ENCODE peak calls at places on chromosomes 1 and 21, in seven cellular contexts. One of them, this sample, is unnamed.
A peak's percentile ranks its signal among the peaks of the same experiment; 100 is the strongest.

GRCh38 chr1:228804640-228805413 is 69.5 kb downstream of the RHOU start:
- DNase-seq in uterus: peak; percentile 46
- DNase-seq in transverse colon: no peak
- DNase-seq in body of pancreas: no peak
- DNase-seq in ovary: no peak
- DNase-seq in stomach: peak; percentile 34
- DNase-seq in NB4: no peak
- DNase-seq in this sample: no peak

GRCh38 chr1:162056043-162056442 is 13.4 kb upstream of the NOS1AP start:
- DNase-seq in uterus: peak; percentile 37
- DNase-seq in transverse colon: peak; percentile 72
- DNase-seq in body of pancreas: peak; percentile 65
- DNase-seq in ovary: peak; percentile 26
- DNase-seq in stomach: peak; percentile 70
- DNase-seq in NB4: peak; percentile 67
- DNase-seq in this sample: peak; percentile 17

GRCh38 chr1:43978551-43979260 is at the start of gene B4GALT2:
- DNase-seq in uterus: peak; percentile 53
- DNase-seq in transverse colon: peak; percentile 62
- DNase-seq in body of pancreas: peak; percentile 41
- DNase-seq in ovary: peak; percentile 62
- DNase-seq in stomach: peak; percentile 43
- DNase-seq in NB4: peak; percentile 54
- DNase-seq in this sample: no peak

GRCh38 chr1:60149254-60149653 is 75.7 kb upstream of the C1orf87 start:
- DNase-seq in uterus: no peak
- DNase-seq in transverse colon: peak; percentile 57
- DNase-seq in body of pancreas: peak; percentile 56
- DNase-seq in ovary: no peak
- DNase-seq in stomach: peak; percentile 71
- DNase-seq in NB4: no peak
- DNase-seq in this sample: peak; percentile 48

GRCh38 chr1:230834292-230834691 is 34.0 kb downstream of the C1orf198 start:
- DNase-seq in uterus: no peak
- DNase-seq in transverse colon: no peak
- DNase-seq in body of pancreas: no peak
- DNase-seq in ovary: no peak
- DNase-seq in stomach: no peak
- DNase-seq in NB4: no peak
- DNase-seq in this sample: no peak

GRCh38 chr1:65245290-65245689 is 64.1 kb upstream of the DNAJC6 start:
- DNase-seq in uterus: no peak
- DNase-seq in transverse colon: no peak
- DNase-seq in body of pancreas: no peak
- DNase-seq in ovary: no peak
- DNase-seq in stomach: no peak
- DNase-seq in NB4: no peak
- DNase-seq in this sample: no peak

GRCh38 chr21:41168391-41169257 is 664 bp downstream of the BACE2 start:
- DNase-seq in uterus: peak; percentile 60
- DNase-seq in transverse colon: peak; percentile 63
- DNase-seq in body of pancreas: peak; percentile 66
- DNase-seq in ovary: peak; percentile 60
- DNase-seq in stomach: peak; percentile 56
- DNase-seq in NB4: no peak
- DNase-seq in this sample: peak; percentile 29

GRCh38 chr1:230268371-230269170 is 157.6 kb downstream of the PGBD5 start:
- DNase-seq in uterus: peak; percentile 14
- DNase-seq in transverse colon: peak; percentile 73
- DNase-seq in body of pancreas: peak; percentile 66
- DNase-seq in ovary: no peak
- DNase-seq in stomach: no peak
- DNase-seq in NB4: peak; percentile 43
- DNase-seq in this sample: no peak

GRCh38 chr1:172969611-172970010 is 81.1 kb downstream of the TNFSF18 start:
- DNase-seq in uterus: no peak
- DNase-seq in transverse colon: no peak
- DNase-seq in body of pancreas: no peak
- DNase-seq in ovary: no peak
- DNase-seq in stomach: no peak
- DNase-seq in NB4: no peak
- DNase-seq in this sample: no peak

GRCh38 chr1:234609528-234610042 is 393 bp downstream of the IRF2BP2 start:
- DNase-seq in uterus: no peak
- DNase-seq in transverse colon: no peak
- DNase-seq in body of pancreas: no peak
- DNase-seq in ovary: no peak
- DNase-seq in stomach: no peak
- DNase-seq in NB4: no peak
- DNase-seq in this sample: no peak

GRCh38 chr1:3614755-3615742 is 3.7 kb upstream of the MEGF6 start:
- DNase-seq in uterus: no peak
- DNase-seq in transverse colon: no peak
- DNase-seq in body of pancreas: no peak
- DNase-seq in ovary: no peak
- DNase-seq in stomach: peak; percentile 30
- DNase-seq in NB4: no peak
- DNase-seq in this sample: no peak

GRCh38 chr1:206737729-206738222 is 32.8 kb upstream of the IL19 start:
- DNase-seq in uterus: no peak
- DNase-seq in transverse colon: no peak
- DNase-seq in body of pancreas: no peak
- DNase-seq in ovary: no peak
- DNase-seq in stomach: no peak
- DNase-seq in NB4: no peak
- DNase-seq in this sample: no peak

GRCh38 chr1:206736878-206737728 is 33.5 kb upstream of the IL19 start:
- DNase-seq in uterus: no peak
- DNase-seq in transverse colon: peak; percentile 25
- DNase-seq in body of pancreas: no peak
- DNase-seq in ovary: no peak
- DNase-seq in stomach: no peak
- DNase-seq in NB4: no peak
- DNase-seq in this sample: no peak

GRCh38 chr1:206741142-206741701 is 29.4 kb upstream of the IL19 start:
- DNase-seq in uterus: no peak
- DNase-seq in transverse colon: no peak
- DNase-seq in body of pancreas: no peak
- DNase-seq in ovary: no peak
- DNase-seq in stomach: no peak
- DNase-seq in NB4: no peak
- DNase-seq in this sample: no peak

GRCh38 chr1:206738370-206739366 is 31.9 kb upstream of the IL19 start:
- DNase-seq in uterus: no peak
- DNase-seq in transverse colon: no peak
- DNase-seq in body of pancreas: no peak
- DNase-seq in ovary: no peak
- DNase-seq in stomach: peak; percentile 44
- DNase-seq in NB4: peak; percentile 52
- DNase-seq in this sample: no peak

DNA sequence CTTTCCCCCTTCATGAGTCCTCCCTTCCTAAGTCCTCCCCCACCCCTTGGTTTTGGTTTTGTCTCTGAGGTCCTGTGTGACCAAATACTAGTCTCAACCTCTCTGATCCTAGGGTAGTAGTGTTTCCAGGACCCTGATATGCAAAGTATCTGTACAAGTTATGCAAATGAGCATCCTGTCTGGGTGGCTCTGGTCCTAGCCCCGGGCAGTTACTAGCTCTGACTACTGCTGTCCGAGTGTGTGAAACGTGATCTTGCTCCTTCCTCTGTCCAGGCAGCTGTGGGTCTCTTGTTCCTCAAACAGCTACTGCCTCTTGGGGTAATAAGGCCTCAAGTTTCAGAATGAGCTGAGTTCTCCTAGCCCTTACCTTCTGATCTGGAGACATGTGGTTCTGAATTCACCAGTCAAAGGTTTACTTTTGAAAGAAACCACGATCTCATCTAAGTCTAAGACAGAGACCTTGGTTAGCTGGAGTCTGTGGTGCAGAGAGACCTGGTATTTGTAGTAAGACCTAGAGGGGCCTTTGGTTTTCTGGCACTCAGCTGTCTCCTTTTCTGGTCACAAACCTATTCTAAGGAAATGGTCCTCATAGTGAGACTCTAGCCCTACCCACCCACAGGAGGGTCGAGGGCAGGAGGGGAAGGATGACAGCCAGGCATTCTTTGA is 31.0 kb upstream of the IL19 start:
- DNase-seq in uterus: no peak
- DNase-seq in transverse colon: peak; percentile 43
- DNase-seq in body of pancreas: no peak
- DNase-seq in ovary: no peak
- DNase-seq in stomach: no peak
- DNase-seq in NB4: peak; percentile 48
- DNase-seq in this sample: no peak
- TF ChIP-seq POLR2A in uterus: no peak
- TF ChIP-seq POLR2A in transverse colon: no peak
- TF ChIP-seq POLR2A in body of pancreas: no peak
- TF ChIP-seq POLR2A in ovary: no peak
- TF ChIP-seq POLR2A in stomach: no peak
- TF ChIP-seq POLR2A in NB4: no peak
- TF ChIP-seq POLR2A in this sample: no peak

DNA sequence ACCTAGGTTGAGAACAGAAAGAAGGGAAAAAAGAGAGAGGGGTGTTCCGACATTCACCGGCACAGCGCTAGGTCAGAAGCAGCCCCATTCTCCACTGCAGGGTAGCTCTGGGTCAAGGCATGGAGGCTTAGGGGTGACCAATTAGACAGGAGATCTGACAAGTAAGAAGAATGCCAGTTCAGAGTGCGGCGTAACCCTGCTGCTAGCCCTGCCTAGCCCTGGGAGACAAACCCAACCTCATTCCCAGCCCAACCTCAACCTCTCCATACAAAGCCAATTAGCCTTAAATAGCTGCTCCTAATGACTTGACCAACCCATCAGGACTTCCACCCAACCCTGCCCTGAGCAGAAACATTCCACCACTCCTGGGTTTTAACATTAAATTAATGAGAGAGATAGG is 3.4 kb downstream of the PRELP start:
- DNase-seq in uterus: no peak
- DNase-seq in transverse colon: no peak
- DNase-seq in body of pancreas: no peak
- DNase-seq in ovary: no peak
- DNase-seq in stomach: no peak
- DNase-seq in NB4: no peak
- DNase-seq in this sample: no peak
- H3K4me3 ChIP-seq in uterus: peak overlapping the region; percentile 64
- H3K4me3 ChIP-seq in transverse colon: peak overlapping the region; percentile 36
- H3K4me3 ChIP-seq in body of pancreas: no peak overlapping the region
- H3K4me3 ChIP-seq in ovary: peak overlapping the region; percentile 62
- H3K4me3 ChIP-seq in stomach: no peak overlapping the region
- H3K4me3 ChIP-seq in NB4: no peak overlapping the region
- H3K4me3 ChIP-seq in this sample: peak overlapping the region; percentile 17

GRCh38 chr21:39105836-39106235 is 77.4 kb downstream of the PSMG1 start:
- DNase-seq in uterus: no peak
- DNase-seq in transverse colon: no peak
- DNase-seq in body of pancreas: no peak
- DNase-seq in ovary: no peak
- DNase-seq in stomach: no peak
- DNase-seq in NB4: no peak
- DNase-seq in this sample: no peak
- TF ChIP-seq CTCF in uterus: no peak
- TF ChIP-seq CTCF in transverse colon: no peak
- TF ChIP-seq CTCF in body of pancreas: no peak
- TF ChIP-seq CTCF in ovary: no peak
- TF ChIP-seq CTCF in stomach: no peak
- TF ChIP-seq CTCF in NB4: no peak
- TF ChIP-seq CTCF in this sample: no peak

GRCh38 chr1:10474613-10475507 is at the start of gene PEX14:
- DNase-seq in uterus: peak; percentile 80
- DNase-seq in transverse colon: peak; percentile 91
- DNase-seq in body of pancreas: peak; percentile 86
- DNase-seq in ovary: peak; percentile 79
- DNase-seq in stomach: peak; percentile 87
- DNase-seq in NB4: peak; percentile 93
- DNase-seq in this sample: peak; percentile 72
- TF ChIP-seq POLR2A in uterus: no peak
- TF ChIP-seq POLR2A in transverse colon: peak; percentile 38
- TF ChIP-seq POLR2A in body of pancreas: no peak
- TF ChIP-seq POLR2A in ovary: peak; percentile 40
- TF ChIP-seq POLR2A in stomach: no peak
- TF ChIP-seq POLR2A in NB4: peak; percentile 60
- TF ChIP-seq POLR2A in this sample: peak; percentile 28

DNA sequence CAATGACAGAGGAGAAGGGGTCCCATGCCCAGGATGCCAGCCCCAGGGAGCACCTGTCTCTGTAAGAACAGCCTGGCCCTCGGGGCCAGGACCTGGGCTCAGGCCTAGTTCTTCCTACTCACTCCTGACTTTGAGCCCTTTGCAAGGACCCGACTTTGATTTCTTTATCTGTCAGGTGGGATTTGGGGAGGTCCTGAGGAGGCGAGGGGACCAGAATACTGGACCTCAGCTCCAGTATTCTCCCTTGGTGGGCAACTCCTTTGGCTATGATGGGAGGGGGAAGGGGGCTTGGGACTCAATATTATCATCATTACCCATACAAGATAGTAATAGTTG is 18.1 kb downstream of the KCNQ4 start:
- DNase-seq in uterus: no peak
- DNase-seq in transverse colon: no peak
- DNase-seq in body of pancreas: no peak
- DNase-seq in ovary: no peak
- DNase-seq in stomach: no peak
- DNase-seq in NB4: no peak
- DNase-seq in this sample: no peak
- H3K4me3 ChIP-seq in uterus: peak overlapping the region; percentile 34
- H3K4me3 ChIP-seq in transverse colon: peak overlapping the region; percentile 34
- H3K4me3 ChIP-seq in body of pancreas: no peak overlapping the region
- H3K4me3 ChIP-seq in ovary: peak overlapping the region; percentile 41
- H3K4me3 ChIP-seq in stomach: peak overlapping the region; percentile 43
- H3K4me3 ChIP-seq in NB4: peak overlapping the region; percentile 45
- H3K4me3 ChIP-seq in this sample: peak overlapping the region; percentile 55

DNA sequence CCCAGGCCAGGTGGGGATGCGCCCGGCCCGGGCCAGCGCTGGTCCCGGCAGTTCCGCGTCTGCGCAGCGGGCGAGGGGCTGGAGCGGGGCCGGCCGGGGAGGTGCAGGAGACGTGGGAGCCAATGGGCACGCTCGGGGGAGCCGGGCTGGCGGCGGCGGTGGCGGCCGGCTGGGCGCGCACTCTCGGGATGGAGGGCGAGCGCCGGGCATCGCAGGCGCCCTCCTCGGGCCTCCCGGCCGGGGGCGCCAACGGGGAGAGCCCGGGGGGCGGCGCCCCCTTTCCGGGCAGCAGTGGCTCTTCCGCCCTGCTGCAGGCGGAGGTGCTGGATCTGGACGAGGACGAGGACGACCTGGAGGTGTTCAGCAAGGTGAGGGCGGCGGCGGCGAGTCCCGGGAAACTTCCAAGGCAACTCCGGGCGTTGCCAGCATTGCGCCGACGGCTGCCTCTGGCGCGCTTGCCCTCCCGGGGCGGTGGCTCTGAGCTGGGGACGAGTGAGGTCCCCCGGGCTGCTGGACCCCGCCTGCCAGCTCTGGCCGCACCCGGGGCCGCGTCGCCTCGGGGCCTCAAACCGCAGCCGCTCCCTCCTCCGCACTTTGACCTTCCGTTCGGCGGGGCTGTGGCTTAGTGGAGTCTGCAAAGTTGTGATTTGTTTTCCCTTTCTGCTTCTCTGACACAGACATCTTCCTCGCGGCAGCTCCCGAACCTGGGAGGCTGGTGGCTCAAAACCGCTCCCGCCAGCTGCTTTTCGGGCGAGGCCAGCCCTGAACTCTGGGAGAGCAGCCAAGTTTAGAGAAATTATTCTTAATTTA is at the start of gene SNX7:
- DNase-seq in uterus: peak; percentile 83
- DNase-seq in transverse colon: peak; percentile 89
- DNase-seq in body of pancreas: peak; percentile 89
- DNase-seq in ovary: peak; percentile 78
- DNase-seq in stomach: peak; percentile 88
- DNase-seq in NB4: peak; percentile 19
- DNase-seq in this sample: peak; percentile 30
- TF ChIP-seq CTCF in uterus: no peak
- TF ChIP-seq CTCF in transverse colon: no peak
- TF ChIP-seq CTCF in body of pancreas: peak; percentile 37
- TF ChIP-seq CTCF in ovary: peak; percentile 9
- TF ChIP-seq CTCF in stomach: no peak
- TF ChIP-seq CTCF in NB4: no peak
- TF ChIP-seq CTCF in this sample: no peak

This sample was measured in gastrocnemius medialis.